ENCODE peak calls at places on chromosomes 4 and X, in seven cellular contexts. V is ascending aorta; U is CD8-positive, alpha-beta T cell; F is left lung; M is A549; R is adrenal gland; L is tibial artery. N is an unnamed sample.

GRCh38 chr4:13917010-13917409 is 289.5 kb upstream of the BOD1L1 start:
- DNase-seq in R (no peak), M (no peak), U (no peak), L (no peak), F (no peak), V (no peak), N (no peak)

GRCh38 chrX:46860536-46860935 is 23.7 kb downstream of the RP2 start:
- DNase-seq in L (no peak), V (no peak), F (no peak), U (no peak), M (no peak), R (no peak), N (no peak)

GRCh38 chr4:1200425-1201035 is 28.1 kb upstream of the SPON2 start:
- DNase-seq in V (no peak), L (peak), R (no peak), F (peak), U (no peak), M (no peak), N (peak)

GRCh38 chrX:8815460-8816065 is 14.4 kb upstream of the FAM9A start:
- DNase-seq in R (peak), M (peak), F (no peak), V (no peak), L (no peak), U (no peak), N (peak)

GRCh38 chr4:721261-722171 is 15.9 kb downstream of the PCGF3 start:
- DNase-seq in V (no peak), U (no peak), R (peak), F (no peak), L (no peak), M (no peak), N (peak)

GRCh38 chr4:68797618-68798017 is 18.2 kb upstream of the UGT2B10 start:
- DNase-seq in V (no peak), F (no peak), L (no peak), M (no peak), U (no peak), R (no peak), N (no peak)

GRCh38 chr4:151442002-151442401 is 33.0 kb downstream of the FHIP1A start:
- DNase-seq in U (no peak), M (no peak), F (no peak), L (no peak), V (no peak), R (no peak), N (no peak)

GRCh38 chrX:124388562-124388961 is 42.2 kb downstream of the SH2D1A start:
- DNase-seq in V (no peak), M (peak), R (peak), U (peak), L (no peak), F (peak), N (peak)

GRCh38 chr4:109751852-109752251 is 22.0 kb upstream of the PLA2G12A start:
- DNase-seq in L (no peak), M (no peak), U (no peak), F (no peak), V (no peak), R (no peak), N (no peak)

GRCh38 chr4:135371137-135371536 is 1169.5 kb upstream of the PABPC4L start:
- DNase-seq in R (no peak), V (no peak), L (no peak), F (no peak), M (no peak), U (no peak), N (no peak)
- TF ChIP-seq CTCF in R (no peak), V (no peak), L (no peak), F (no peak), M (no peak), U (no peak), N (no peak)

GRCh38 chr4:139913398-139913990 is 240.5 kb downstream of the MAML3 start:
- DNase-seq in U (no peak), F (no peak), R (no peak), V (no peak), L (no peak), M (no peak), N (no peak)
- H3K27ac ChIP-seq in U (no peak), F (peak), R (no peak), V (no peak), L (peak), M (no peak), N (peak)

DNA sequence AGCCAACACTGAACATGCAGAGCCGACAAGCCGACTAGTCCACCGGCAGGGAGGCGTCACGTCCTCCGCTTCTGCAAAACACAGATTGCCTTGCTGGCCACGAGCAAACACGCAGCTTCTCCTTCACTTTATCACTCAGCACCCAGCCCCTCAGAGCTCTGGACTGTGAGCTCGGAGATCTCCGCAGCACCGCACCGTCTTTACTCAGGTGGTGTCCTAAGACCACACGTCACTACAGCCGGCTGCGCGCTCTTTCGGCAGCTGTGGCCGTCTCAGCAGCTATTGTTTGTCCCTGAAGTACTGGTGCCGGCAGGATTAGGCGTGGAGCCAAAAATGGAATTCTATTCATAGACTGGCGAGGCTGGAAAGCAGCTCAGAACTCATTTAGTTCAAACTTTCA is 72.0 kb downstream of the FAT1 start:
- DNase-seq in U (no peak), M (peak), F (no peak), R (no peak), V (peak), L (peak), N (peak)
- H3K4me3 ChIP-seq in U (no peak), M (peak), F (no peak), R (no peak), V (peak), L (peak), N (peak)

DNA sequence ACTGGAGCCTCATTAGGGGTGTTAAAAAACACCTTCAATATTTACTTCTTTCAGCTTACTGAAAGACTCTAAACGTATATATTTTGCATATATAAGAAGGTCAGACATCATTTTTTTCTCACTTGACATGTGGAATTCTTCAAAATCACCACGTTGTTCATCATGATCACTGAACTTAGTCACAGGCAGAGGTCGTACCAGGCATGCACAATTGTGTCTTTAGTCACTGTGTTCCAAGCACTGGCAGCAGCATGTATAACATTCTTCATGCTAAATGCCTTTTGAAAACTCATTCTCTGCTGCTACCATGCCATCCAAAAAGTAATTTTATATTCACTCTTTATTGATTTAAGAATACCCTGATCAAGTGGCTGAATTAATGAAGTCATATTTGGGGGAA is 229.3 kb upstream of the ARSJ start:
- DNase-seq in U (no peak), L (no peak), V (no peak), F (no peak), R (no peak), M (no peak), N (no peak)
- TF ChIP-seq CTCF in U (no peak), L (peak), V (peak), F (no peak), R (no peak), M (no peak), N (no peak)

GRCh38 chrX:11420851-11421250 is 127.6 kb downstream of the AMELX start:
- DNase-seq in R (no peak), M (no peak), L (no peak), V (no peak), U (no peak), F (no peak), N (no peak)

GRCh38 chrX:11423949-11424348 is 130.7 kb downstream of the AMELX start:
- DNase-seq in L (no peak), R (no peak), F (no peak), M (no peak), V (no peak), U (no peak), N (no peak)

GRCh38 chrX:11423362-11423818 is 130.2 kb downstream of the AMELX start:
- DNase-seq in U (no peak), R (peak), M (no peak), L (no peak), F (no peak), V (no peak), N (no peak)

GRCh38 chrX:11421816-11422528 is 128.8 kb downstream of the AMELX start:
- DNase-seq in F (no peak), M (no peak), V (no peak), R (no peak), U (no peak), L (no peak), N (no peak)

DNA sequence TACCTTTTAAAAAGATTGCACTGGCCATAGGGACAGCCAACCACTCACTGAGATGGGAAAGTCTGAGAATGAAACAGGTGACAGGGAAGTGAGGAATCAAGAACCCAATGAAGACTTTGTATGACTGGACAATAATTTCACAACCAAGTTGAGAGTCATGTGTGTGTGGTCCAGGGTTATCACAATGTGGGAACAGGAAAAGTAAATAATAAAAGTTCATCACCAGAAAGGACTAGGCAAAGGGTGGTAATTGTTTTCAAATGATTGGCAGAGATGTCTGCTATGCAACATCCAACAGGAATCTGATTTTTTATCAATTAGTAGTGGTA is 129.3 kb downstream of the AMELX start:
- DNase-seq in U (no peak), L (no peak), V (no peak), F (no peak), R (no peak), M (no peak), N (no peak)
- H3K27ac ChIP-seq in U (no peak), L (peak), V (no peak), F (no peak), R (no peak), M (no peak), N (no peak)

GRCh38 chr4:143558286-143558685 is 44.8 kb downstream of the SMARCA5 start:
- DNase-seq in M (no peak), V (no peak), F (no peak), R (no peak), L (no peak), U (no peak), N (no peak)

GRCh38 chr4:143555676-143556075 is 42.2 kb downstream of the SMARCA5 start:
- DNase-seq in L (no peak), M (no peak), V (no peak), R (no peak), U (no peak), F (no peak), N (no peak)

GRCh38 chr4:143558823-143559756 is 45.6 kb downstream of the SMARCA5 start:
- DNase-seq in M (peak), U (peak), L (peak), V (no peak), R (peak), F (peak), N (peak)

GRCh38 chr4:143564472-143564871 is 51.0 kb downstream of the SMARCA5 start:
- DNase-seq in F (no peak), R (no peak), L (no peak), V (no peak), M (no peak), U (no peak), N (no peak)

GRCh38 chr4:143559757-143560147 is 46.2 kb downstream of the SMARCA5 start:
- DNase-seq in F (no peak), M (no peak), L (no peak), R (no peak), V (no peak), U (no peak), N (no peak)
- H3K4me3 ChIP-seq in F (peak), M (peak), L (peak), R (no peak), V (peak), U (peak), N (peak)

DNA sequence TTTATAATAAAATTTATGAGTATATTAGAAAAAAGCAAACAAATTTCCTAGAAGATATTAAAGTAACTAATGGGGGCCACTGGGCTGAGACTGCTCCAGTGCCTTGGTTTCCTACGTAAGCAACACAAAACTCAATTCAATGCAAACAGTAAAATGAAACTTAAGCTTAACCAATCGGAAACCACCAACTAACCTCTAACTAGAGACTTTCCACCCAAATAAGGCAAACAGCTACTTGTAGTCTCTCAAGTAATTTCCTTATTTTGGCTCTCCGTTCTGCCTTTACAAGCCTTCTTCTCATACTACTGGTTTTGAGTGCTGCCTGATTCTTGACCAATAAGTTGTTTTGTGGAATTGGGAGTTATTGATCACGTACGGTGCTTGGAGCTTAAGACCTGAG is 167.3 kb upstream of the VEGFC start:
- DNase-seq in V (no peak), M (no peak), F (no peak), L (no peak), R (no peak), U (no peak), N (no peak)
- TF ChIP-seq CTCF in V (no peak), M (no peak), F (no peak), L (no peak), R (no peak), U (no peak), N (no peak)

GRCh38 chr4:25088342-25088952 is 57.7 kb upstream of the LGI2 start:
- DNase-seq in M (no peak), V (no peak), F (no peak), R (no peak), U (no peak), L (peak), N (peak)
- H3K27ac ChIP-seq in M (no peak), V (no peak), F (no peak), R (no peak), U (no peak), L (no peak), N (peak)